ENCODE peak calls at places on chromosome 12, in five cellular contexts. Z, S, F, Y and E are unnamed samples.
A peak's percentile ranks its signal among the peaks of the same experiment; 100 is the strongest.

GRCh38 chr12:127393896-127394295 is 873.1 kb upstream of the TMEM132C start:
- DNase-seq in Z (peak; percentile 10), F (no peak), S (no peak), Y (no peak), E (peak; percentile 43)

GRCh38 chr12:6092784-6093722 is 31.4 kb downstream of the VWF start:
- DNase-seq in Y (no peak), S (peak; percentile 83), F (no peak), Z (peak; percentile 84), E (peak; percentile 91)

GRCh38 chr12:98224584-98225221 is 290.7 kb upstream of the TMPO start:
- DNase-seq in F (no peak), Z (no peak), Y (no peak), S (no peak), E (no peak)

GRCh38 chr12:107448198-107448597 is 237.4 kb upstream of the PWP1 start:
- DNase-seq in S (no peak), Z (peak; percentile 8), Y (no peak), F (no peak), E (no peak)

GRCh38 chr12:31368666-31369361 is 42.9 kb upstream of the SINHCAF start:
- DNase-seq in Z (peak; percentile 8), F (peak; percentile 42), S (no peak), Y (no peak), E (no peak)

GRCh38 chr12:88310666-88311065 is 168.6 kb downstream of the TMTC3 start:
- DNase-seq in Y (no peak), Z (peak; percentile 9), F (no peak), S (no peak), E (peak; percentile 15)

GRCh38 chr12:94277426-94278000 is 129.1 kb downstream of the PLXNC1 start:
- DNase-seq in S (no peak), Z (peak; percentile 66), Y (no peak), F (no peak), E (no peak)

GRCh38 chr12:94771199-94771598 is 120.8 kb upstream of the TMCC3 start:
- DNase-seq in S (no peak), F (no peak), Y (no peak), Z (no peak), E (no peak)

GRCh38 chr12:111598637-111599458 is at the start of gene ATXN2:
- DNase-seq in Z (peak; percentile 81), F (peak; percentile 67), S (peak; percentile 90), Y (peak; percentile 55), E (no peak)

GRCh38 chr12:79547044-79547734 is 143.6 kb downstream of the PAWR start:
- DNase-seq in F (peak; percentile 38), Z (peak; percentile 64), S (no peak), Y (peak; percentile 35), E (peak; percentile 98)

GRCh38 chr12:132162508-132163031 is 18.3 kb downstream of the NOC4L start:
- DNase-seq in Y (no peak), S (peak; percentile 60), F (no peak), Z (peak; percentile 84), E (no peak)

GRCh38 chr12:19227190-19227879 is 97.8 kb downstream of the PLEKHA5 start:
- DNase-seq in F (no peak), Y (no peak), Z (peak; percentile 29), S (no peak), E (no peak)

GRCh38 chr12:74412607-74413230 is 124.9 kb upstream of the ATXN7L3B start:
- DNase-seq in Z (peak; percentile 29), S (no peak), F (no peak), Y (no peak), E (peak; percentile 32)

GRCh38 chr12:65825573-65826512 is 1.6 kb downstream of the HMGA2 start:
- DNase-seq in Y (no peak), F (peak; percentile 40), Z (peak; percentile 66), S (peak; percentile 82), E (no peak)

GRCh38 chr12:51351913-51352532 is 5.5 kb upstream of the CELA1 start:
- DNase-seq in Y (no peak), S (no peak), F (peak; percentile 52), Z (peak; percentile 84), E (peak; percentile 33)

GRCh38 chr12:75591628-75592027 is 80.2 kb upstream of the KRR1 start:
- DNase-seq in Z (peak; percentile 36), F (no peak), S (no peak), Y (no peak), E (no peak)

GRCh38 chr12:10194160-10194559 is 15.3 kb downstream of the TMEM52B start:
- DNase-seq in S (no peak), Z (no peak), Y (no peak), F (no peak), E (no peak)

GRCh38 chr12:3670083-3670620 is 82.8 kb downstream of the CRACR2A start:
- DNase-seq in S (no peak), F (no peak), Y (no peak), Z (no peak), E (peak; percentile 65)

GRCh38 chr12:123227581-123228258 is 5.2 kb downstream of the MPHOSPH9 start:
- DNase-seq in Z (no peak), Y (no peak), F (no peak), S (no peak), E (no peak)

GRCh38 chr12:89768586-89769482 is 60.2 kb upstream of the ATP2B1 start:
- DNase-seq in S (no peak), Z (peak; percentile 76), F (no peak), Y (no peak), E (peak; percentile 100)

GRCh38 chr12:76999157-76999556 is 66.2 kb downstream of the E2F7 start:
- DNase-seq in Y (no peak), F (no peak), S (no peak), Z (no peak), E (no peak)

GRCh38 chr12:401235-402126 is at the start of gene CCDC77:
- DNase-seq in F (peak; percentile 93), S (peak; percentile 92), Z (peak; percentile 94), Y (peak; percentile 92), E (peak; percentile 80)

GRCh38 chr12:31600764-31601163 is 9.8 kb upstream of the DENND5B start:
- DNase-seq in Z (no peak), Y (no peak), F (no peak), S (no peak), E (no peak)

GRCh38 chr12:69196302-69197288 is 42.8 kb upstream of the CPSF6 start:
- DNase-seq in Y (no peak), S (no peak), Z (no peak), F (peak; percentile 25), E (peak; percentile 27)

GRCh38 chr12:28489256-28489655 is 299.0 kb downstream of the CCDC91 start:
- DNase-seq in S (no peak), Z (peak; percentile 67), Y (no peak), F (no peak), E (peak; percentile 69)
- TF ChIP-seq CTCF in S (no peak), Z (no peak), Y (no peak), F (no peak), E (no peak)

DNA sequence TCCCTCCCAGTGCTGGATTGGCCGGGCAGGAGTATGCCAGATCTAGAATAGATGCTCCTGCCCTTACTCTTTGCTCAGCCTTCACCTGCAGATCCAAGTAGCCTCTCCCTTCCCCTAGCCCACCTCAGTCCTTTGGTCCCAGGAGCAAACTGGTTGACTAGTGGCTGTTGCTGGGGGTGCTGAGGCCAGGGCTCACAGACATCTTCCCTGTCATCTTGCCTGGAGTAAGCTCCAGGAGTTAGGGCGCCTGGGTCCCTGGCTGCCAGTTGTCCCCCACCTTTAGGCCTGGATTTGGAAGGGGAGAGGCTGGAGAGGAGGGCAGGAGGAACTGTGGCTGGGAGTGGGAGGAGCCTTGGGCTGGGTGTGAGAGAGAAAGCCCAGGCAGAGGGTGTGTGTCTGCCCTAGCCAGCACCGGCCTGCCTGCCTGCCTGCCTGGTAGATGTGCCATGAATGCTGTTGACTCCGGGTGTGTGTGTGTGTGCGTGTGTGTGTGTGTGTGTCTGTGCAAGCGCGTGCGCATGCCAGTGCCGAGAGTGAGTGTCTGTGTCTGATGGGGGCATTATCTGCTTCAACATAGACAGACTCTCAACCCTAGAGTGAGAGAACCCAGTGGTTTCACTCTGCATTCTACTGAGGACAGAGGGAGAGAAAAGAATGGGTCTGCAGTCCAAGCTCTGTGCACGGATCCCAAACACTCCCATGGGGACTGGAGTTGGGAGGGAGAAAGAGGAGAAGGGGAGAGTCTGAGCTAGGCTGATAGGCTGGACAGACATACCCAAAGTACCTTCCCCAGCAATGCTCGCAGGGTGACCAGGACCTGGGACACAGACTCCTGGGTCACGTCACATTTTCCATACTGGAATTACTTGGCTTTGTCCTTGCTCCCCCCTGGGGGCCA is 881 bp upstream of the RARG start:
- DNase-seq in Z (peak; percentile 38), S (peak; percentile 83), Y (peak; percentile 52), F (peak; percentile 89), E (peak; percentile 75)
- H3K4me3 ChIP-seq in Z (peak overlapping the region; percentile 37), S (peak overlapping the region; percentile 65), Y (peak overlapping the region; percentile 57), F (peak overlapping the region; percentile 49), E (peak overlapping the region; percentile 93)

GRCh38 chr12:49294086-49294803 is 702 bp upstream of the PRPH start:
- DNase-seq in S (no peak), Z (no peak), F (no peak), Y (no peak), E (no peak)
- H3K27me3 ChIP-seq in S (peaks cover 45% of the 10 kb centered on the region), Z (peaks cover 87% of the 10 kb centered on the region), F (peaks cover 47% of the 10 kb centered on the region), Y (peaks cover 21% of the 10 kb centered on the region), E (peaks cover 38% of the 10 kb centered on the region)

GRCh38 chr12:56079729-56080555 is at the start of gene ERBB3:
- DNase-seq in F (peak; percentile 88), Y (peak; percentile 87), Z (peak; percentile 81), S (peak; percentile 93), E (peak; percentile 81)

GRCh38 chr12:56082382-56082781 is 2.4 kb downstream of the ERBB3 start:
- DNase-seq in F (no peak), Y (no peak), S (no peak), Z (no peak), E (no peak)

GRCh38 chr12:56078931-56079728 is 835 bp upstream of the ERBB3 start:
- DNase-seq in F (peak; percentile 95), Z (peak; percentile 86), S (peak; percentile 96), Y (peak; percentile 91), E (peak; percentile 76)

GRCh38 chr12:56081393-56082347 is 1.7 kb downstream of the ERBB3 start:
- DNase-seq in F (peak; percentile 90), Y (no peak), S (no peak), Z (no peak), E (no peak)

GRCh38 chr12:56080556-56081138 is 682 bp downstream of the ERBB3 start:
- DNase-seq in F (peak; percentile 87), Y (peak; percentile 42), S (no peak), Z (no peak), E (peak; percentile 47)
- TF ChIP-seq CTCF in F (no peak), Y (no peak), S (no peak), Z (no peak), E (no peak)

DNA sequence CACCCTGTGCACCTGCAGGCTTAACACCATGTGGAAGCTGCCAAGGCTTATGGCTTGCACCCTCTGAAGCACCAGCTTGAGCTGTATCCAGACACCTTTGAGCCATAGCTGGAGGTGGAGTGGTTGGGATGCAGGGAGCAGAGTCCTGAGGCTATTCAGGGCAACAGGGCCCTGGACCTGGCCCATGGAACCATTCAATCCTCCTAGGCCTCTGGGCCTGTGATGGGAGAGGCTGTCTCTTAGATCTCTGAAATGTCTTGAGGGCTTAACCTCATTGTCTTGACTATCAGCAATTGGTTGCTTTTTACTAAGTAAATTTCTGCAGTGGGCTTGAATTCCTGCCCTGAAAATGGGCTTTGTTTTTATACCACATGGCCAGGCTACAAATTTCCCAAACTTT is 36.6 kb downstream of the CREBL2 start:
- DNase-seq in S (no peak), F (no peak), Y (no peak), Z (no peak), E (no peak)
- H3K4me3 ChIP-seq in S (no peak overlapping the region), F (no peak overlapping the region), Y (no peak overlapping the region), Z (no peak overlapping the region), E (no peak overlapping the region)